ENCODE peak calls at places on chromosome 11, in eight cellular contexts. E is bronchial epithelial cell; J is small intestine; G is brain microvascular endothelial cell; P is CD4-positive, alpha-beta memory T cell; B is CD8-positive, alpha-beta memory T cell; Q is GM23248; I is esophagus muscularis mucosa. C is an unnamed sample.

GRCh38 chr11:46380340-46381045 is 976 bp upstream of the MDK start:
- DNase-seq in B (peak; percentile 24), Q (peak; percentile 59), J (peak; percentile 84), I (peak; percentile 86), E (no peak), P (peak; percentile 41), G (no peak), C (peak; percentile 96)

GRCh38 chr11:134013518-134013917 is 55.4 kb upstream of the JAM3 start:
- DNase-seq in G (no peak), B (no peak), J (no peak), P (no peak), Q (no peak), E (no peak), I (no peak), C (no peak)

GRCh38 chr11:77411238-77411637 is 62.7 kb downstream of the PAK1 start:
- DNase-seq in I (no peak), P (no peak), Q (peak; percentile 65), B (peak; percentile 12), E (no peak), G (peak; percentile 11), J (no peak), C (peak; percentile 74)

GRCh38 chr11:106091480-106092123 is 14.1 kb downstream of the AASDHPPT start:
- DNase-seq in J (no peak), Q (peak; percentile 79), B (no peak), I (no peak), G (peak; percentile 62), E (peak; percentile 90), P (no peak), C (no peak)

GRCh38 chr11:26095340-26095739 is 236.6 kb upstream of the ANO3 start:
- DNase-seq in G (no peak), J (no peak), P (no peak), E (no peak), Q (no peak), I (no peak), B (no peak), C (no peak)

GRCh38 chr11:72750556-72751292 is 1.5 kb downstream of the ARAP1 start:
- DNase-seq in I (no peak), P (no peak), E (no peak), J (no peak), Q (no peak), B (no peak), G (no peak), C (no peak)

GRCh38 chr11:128302425-128303186 is 284.8 kb downstream of the ETS1 start:
- DNase-seq in E (no peak), P (peak; percentile 94), J (peak; percentile 73), B (peak; percentile 41), G (no peak), I (no peak), Q (no peak), C (no peak)

GRCh38 chr11:62445314-62445740 is 26.5 kb downstream of the SCGB1A1 start:
- DNase-seq in E (no peak), J (no peak), I (no peak), P (no peak), B (no peak), G (no peak), Q (peak; percentile 69), C (no peak)

GRCh38 chr11:72629266-72629665 is 45.0 kb downstream of the PDE2A start:
- DNase-seq in I (peak; percentile 94), B (no peak), G (no peak), P (no peak), E (no peak), J (peak; percentile 32), Q (peak; percentile 25), C (no peak)

GRCh38 chr11:78168539-78169477 is 19.6 kb downstream of the KCTD21 start:
- DNase-seq in E (no peak), P (no peak), Q (peak; percentile 85), I (peak; percentile 93), J (no peak), B (no peak), G (peak; percentile 96), C (no peak)

GRCh38 chr11:67539588-67539987 is 16.3 kb upstream of the CABP2 start:
- DNase-seq in B (no peak), Q (no peak), G (no peak), I (no peak), J (peak; percentile 40), E (no peak), P (no peak), C (no peak)

GRCh38 chr11:17855531-17856290 is 121.1 kb downstream of the KCNC1 start:
- DNase-seq in B (no peak), I (no peak), Q (no peak), J (no peak), G (no peak), P (no peak), E (no peak), C (no peak)

GRCh38 chr11:17851697-17852096 is 117.1 kb downstream of the KCNC1 start:
- DNase-seq in G (no peak), B (no peak), Q (no peak), I (no peak), J (no peak), E (no peak), P (no peak), C (no peak)

GRCh38 chr11:17848709-17849108 is 114.1 kb downstream of the KCNC1 start:
- DNase-seq in E (no peak), B (no peak), Q (no peak), J (no peak), G (no peak), I (no peak), P (no peak), C (no peak)

GRCh38 chr11:17853280-17853679 is 118.7 kb downstream of the KCNC1 start:
- DNase-seq in E (peak; percentile 31), J (no peak), B (no peak), P (no peak), Q (no peak), I (no peak), G (no peak), C (no peak)

DNA sequence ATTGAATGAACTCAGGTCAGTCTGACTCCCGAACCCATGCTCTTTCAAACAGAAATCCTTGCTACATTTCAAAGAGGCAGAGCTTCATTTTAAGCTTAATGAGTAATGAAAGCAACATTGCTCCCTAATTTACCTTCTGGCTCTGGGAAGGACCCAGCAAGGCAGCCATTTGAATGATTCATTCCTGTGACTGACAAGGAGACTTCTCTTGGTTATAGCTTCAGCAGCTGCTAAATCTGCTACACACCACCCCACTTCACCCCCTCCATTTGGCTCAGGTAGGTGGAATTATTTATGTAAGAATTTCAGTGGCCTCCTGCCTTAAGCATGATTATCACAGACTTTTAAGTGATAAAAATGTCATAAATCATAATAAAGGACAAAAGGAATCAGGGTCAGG is 117.7 kb downstream of the KCNC1 start:
- DNase-seq in I (no peak), P (no peak), J (no peak), E (peak; percentile 31), Q (no peak), B (no peak), G (no peak), C (no peak)
- H3K27me3 ChIP-seq in I (no peaks in the 10 kb centered on the region), P (no peaks in the 10 kb centered on the region), J (no peaks in the 10 kb centered on the region), E (no peaks in the 10 kb centered on the region), Q (no peaks in the 10 kb centered on the region), B (no peaks in the 10 kb centered on the region), G (no peaks in the 10 kb centered on the region), C (no peaks in the 10 kb centered on the region)

GRCh38 chr11:130760515-130761125 is 155.7 kb downstream of the SNX19 start:
- DNase-seq in B (no peak), P (no peak), E (no peak), G (no peak), I (no peak), J (no peak), Q (no peak), C (peak; percentile 82)
- H3K27me3 ChIP-seq in B (no peaks in the 10 kb centered on the region), P (no peaks in the 10 kb centered on the region), E (no peaks in the 10 kb centered on the region), G (no peaks in the 10 kb centered on the region), I (no peaks in the 10 kb centered on the region), J (no peaks in the 10 kb centered on the region), Q (peaks cover 10% of the 10 kb centered on the region), C (no peaks in the 10 kb centered on the region)

GRCh38 chr11:113989916-113990315 is 15.0 kb downstream of the HTR3A start:
- DNase-seq in B (no peak), I (no peak), P (no peak), J (peak; percentile 16), G (no peak), Q (no peak), E (no peak), C (no peak)

GRCh38 chr11:113989381-113989780 is 14.5 kb downstream of the HTR3A start:
- DNase-seq in E (no peak), P (no peak), G (no peak), B (no peak), I (no peak), J (no peak), Q (no peak), C (no peak)

GRCh38 chr11:113991718-113992458 is 17.0 kb downstream of the HTR3A start:
- DNase-seq in Q (no peak), G (no peak), B (no peak), J (no peak), E (no peak), I (no peak), P (no peak), C (no peak)

GRCh38 chr11:113992459-113993105 is 17.7 kb downstream of the HTR3A start:
- DNase-seq in B (no peak), G (no peak), E (no peak), P (no peak), I (no peak), Q (no peak), J (no peak), C (no peak)

GRCh38 chr11:113991170-113991569 is 16.3 kb downstream of the HTR3A start:
- DNase-seq in J (no peak), Q (peak; percentile 61), G (peak; percentile 38), P (no peak), B (no peak), E (peak; percentile 10), I (no peak), C (peak; percentile 92)
- H3K27me3 ChIP-seq in J (no peaks in the 10 kb centered on the region), Q (peaks cover 23% of the 10 kb centered on the region), G (no peaks in the 10 kb centered on the region), P (no peaks in the 10 kb centered on the region), B (peaks cover 17% of the 10 kb centered on the region), E (no peaks in the 10 kb centered on the region), I (no peaks in the 10 kb centered on the region), C (no peaks in the 10 kb centered on the region)

DNA sequence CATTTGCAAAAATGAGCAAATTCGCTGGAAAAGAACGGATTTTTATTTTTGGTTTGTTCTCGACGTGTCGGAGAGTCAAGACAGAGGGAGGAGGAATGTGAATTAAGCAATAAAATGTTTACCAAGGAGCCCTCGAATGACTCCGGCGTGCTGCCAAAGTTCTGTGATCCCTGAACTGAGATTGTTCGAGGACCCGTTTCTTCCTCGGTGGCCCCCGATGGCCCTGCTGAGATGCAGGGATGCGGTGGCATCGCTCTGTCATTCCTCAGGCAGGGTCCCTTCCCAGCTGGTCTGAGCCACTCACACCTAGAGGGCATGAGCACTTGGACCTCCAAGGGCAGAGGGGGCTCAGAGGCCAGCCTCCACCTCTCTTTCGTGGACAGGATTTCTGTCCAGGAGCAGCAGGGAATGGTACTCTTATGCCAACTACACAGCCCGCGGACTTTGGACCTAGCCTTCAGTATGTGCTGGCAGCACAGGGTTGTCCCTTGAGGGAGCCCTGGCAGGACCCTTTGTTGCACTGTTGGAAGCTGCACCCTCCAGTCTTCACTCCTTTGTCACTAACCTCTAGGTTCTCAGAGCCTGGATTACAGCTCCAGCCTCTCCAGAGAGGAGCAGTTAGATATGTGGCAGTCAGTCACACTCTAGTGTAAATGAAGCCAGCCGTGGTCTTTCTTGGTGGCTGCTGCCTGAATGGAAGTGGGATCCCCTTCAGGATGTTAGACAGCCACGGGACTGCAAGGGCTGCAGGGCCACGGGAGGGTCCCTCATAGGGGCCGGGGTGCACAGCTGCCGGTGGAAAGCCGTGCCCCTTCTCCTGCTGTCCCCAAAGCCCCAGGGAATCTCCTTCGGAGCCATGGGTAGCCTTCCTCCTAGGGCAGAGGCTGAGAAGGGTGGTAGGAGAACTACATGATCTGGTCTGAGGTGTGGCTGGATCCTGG is 109.4 kb upstream of the ANO1 start:
- DNase-seq in B (no peak), E (no peak), Q (no peak), J (peak; percentile 40), G (no peak), I (no peak), P (no peak), C (no peak)
- H3K27me3 ChIP-seq in B (no peaks in the 10 kb centered on the region), E (no peaks in the 10 kb centered on the region), Q (peaks cover 10% of the 10 kb centered on the region), J (no peaks in the 10 kb centered on the region), G (no peaks in the 10 kb centered on the region), I (no peaks in the 10 kb centered on the region), P (no peaks in the 10 kb centered on the region), C (no peaks in the 10 kb centered on the region)